ENCODE peak calls at places on chromosomes 11 and 22, in four cellular contexts. A, Y, H and R are unnamed samples.

GRCh38 chr22:37243402-37244113 is 511 bp downstream of the RAC2 start:
- DNase-seq in A (no peak), Y (no peak), H (no peak), R (no peak)

GRCh38 chr11:99316761-99317475 is 296.2 kb downstream of the CNTN5 start:
- DNase-seq in H (no peak), A (no peak), Y (no peak), R (no peak)

GRCh38 chr11:7019500-7020182 is 505 bp downstream of the ZNF214 start:
- DNase-seq in H (peak), Y (peak), A (no peak), R (no peak)

GRCh38 chr11:75028321-75029097 is 39.8 kb downstream of the NEU3 start:
- DNase-seq in Y (peak), A (no peak), H (peak), R (no peak)

GRCh38 chr11:2677127-2677526 is 22.7 kb downstream of the KCNQ1OT1 start:
- DNase-seq in Y (no peak), H (no peak), A (no peak), R (no peak)

GRCh38 chr22:24159650-24160049 is 21.6 kb upstream of the SUSD2 start:
- DNase-seq in H (no peak), Y (no peak), A (no peak), R (no peak)

GRCh38 chr11:3375552-3375951 is 3.4 kb downstream of the ZNF195 start:
- DNase-seq in H (no peak), Y (no peak), A (no peak), R (no peak)

GRCh38 chr11:88552377-88553029 is 215.0 kb upstream of the CTSC start:
- DNase-seq in H (peak), A (peak), Y (peak), R (peak)

GRCh38 chr11:80727315-80727714 is 1286.5 kb upstream of the TENM4 start:
- DNase-seq in A (peak), Y (peak), H (peak), R (no peak)

GRCh38 chr11:102806296-102806695 is 8.3 kb upstream of the MMP1 start:
- DNase-seq in Y (no peak), H (no peak), A (no peak), R (no peak)

GRCh38 chr11:57313788-57314135 is 11.0 kb downstream of the TNKS1BP1 start:
- DNase-seq in H (no peak), Y (no peak), A (no peak), R (no peak)

GRCh38 chr11:121499405-121499804 is 46.6 kb upstream of the SORL1-AS1 start:
- DNase-seq in H (no peak), A (no peak), Y (no peak), R (no peak)

GRCh38 chr11:123448798-123449197 is 18.7 kb downstream of the GRAMD1B start:
- DNase-seq in Y (no peak), A (no peak), H (no peak), R (no peak)

GRCh38 chr11:22472306-22472705 is 134.1 kb downstream of the SLC17A6 start:
- DNase-seq in A (no peak), H (peak), Y (no peak), R (peak)

GRCh38 chr22:36636916-36637315 is 66.6 kb downstream of the CACNG2 start:
- DNase-seq in H (peak), Y (no peak), A (no peak), R (no peak)

GRCh38 chr11:119641991-119642745 is 86.8 kb downstream of the NECTIN1 start:
- DNase-seq in Y (no peak), H (no peak), A (no peak), R (no peak)

GRCh38 chr22:46649176-46650077 is 29.2 kb downstream of the GRAMD4 start:
- DNase-seq in Y (no peak), H (no peak), A (no peak), R (no peak)

GRCh38 chr11:46555269-46556054 is 38.4 kb downstream of the AMBRA1 start:
- DNase-seq in A (no peak), H (no peak), Y (no peak), R (no peak)

GRCh38 chr11:848988-849824 is 6.6 kb downstream of the TSPAN4 start:
- DNase-seq in Y (peak), A (no peak), H (peak), R (no peak)

GRCh38 chr11:33375688-33376311 is 118.6 kb downstream of the HIPK3 start:
- DNase-seq in H (peak), A (peak), Y (peak), R (no peak)

GRCh38 chr22:31829505-31829904 is 75.7 kb downstream of the DEPDC5 start:
- DNase-seq in Y (no peak), H (no peak), A (no peak), R (peak)

GRCh38 chr22:36368359-36368983 is 19.3 kb downstream of the MYH9 start:
- DNase-seq in Y (no peak), A (peak), H (peak), R (peak)

GRCh38 chr11:112128483-112129121 is 35.3 kb downstream of the IL18 start:
- DNase-seq in Y (no peak), A (no peak), H (no peak), R (peak)

GRCh38 chr11:55707029-55707428 is 45.0 kb downstream of the OR4C6 start:
- DNase-seq in H (no peak), A (no peak), Y (no peak), R (peak)

GRCh38 chr22:37860796-37861421 is 11.7 kb downstream of the EIF3L start:
- DNase-seq in H (no peak), Y (no peak), A (no peak), R (no peak)

GRCh38 chr11:65013130-65013691 is 749 bp upstream of the ARL2 start:
- DNase-seq in H (no peak), Y (peak), A (no peak), R (peak)

GRCh38 chr11:727281-727701 is 20.0 kb upstream of the TALDO1 start:
- DNase-seq in A (no peak), H (no peak), Y (no peak), R (no peak)

GRCh38 chr11:48005878-48006277 is 25.5 kb downstream of the PTPRJ start:
- DNase-seq in Y (no peak), A (peak), H (no peak), R (no peak)

GRCh38 chr11:72641900-72642814 is 32.1 kb downstream of the PDE2A start:
- DNase-seq in Y (peak), A (no peak), H (peak), R (peak)

GRCh38 chr11:72637926-72638325 is 36.3 kb downstream of the PDE2A start:
- DNase-seq in Y (no peak), H (no peak), A (no peak), R (no peak)

GRCh38 chr11:72641522-72641899 is 32.7 kb downstream of the PDE2A start:
- DNase-seq in A (no peak), Y (no peak), H (no peak), R (no peak)

GRCh38 chr11:72637198-72637597 is 37.0 kb downstream of the PDE2A start:
- DNase-seq in H (no peak), Y (no peak), A (no peak), R (no peak)

GRCh38 chr11:72639475-72640375 is 34.5 kb downstream of the PDE2A start:
- DNase-seq in Y (no peak), A (no peak), H (no peak), R (no peak)
- H3K27ac ChIP-seq in Y (no peak), A (no peak), H (no peak), R (no peak)

DNA sequence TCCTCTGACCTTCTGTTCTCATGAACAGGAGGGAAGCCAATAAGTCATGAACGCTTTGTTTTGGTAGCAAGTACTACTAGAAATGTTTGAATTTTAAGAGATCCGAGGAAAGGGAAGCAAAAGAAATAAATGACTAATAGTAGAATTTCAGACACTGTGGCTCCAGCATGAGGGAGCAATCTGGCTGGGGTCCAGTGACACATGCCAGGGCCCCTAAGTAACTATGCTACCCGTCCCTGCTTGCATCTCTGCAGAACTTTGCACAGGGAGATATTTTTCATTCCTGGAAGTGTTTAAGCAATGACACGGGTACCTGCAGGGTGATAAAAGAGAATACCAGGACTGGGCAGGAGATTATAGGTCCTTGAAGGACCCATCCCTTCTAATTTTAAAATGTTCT is 7.3 kb upstream of the ADAMTS8 start:
- DNase-seq in A (no peak), H (no peak), Y (no peak), R (peak)
- H3K4me2 ChIP-seq in A (no peak), H (no peak), Y (no peak), R (no peak)

GRCh38 chr11:83156996-83157754 is at the start of gene PCF11:
- DNase-seq in H (no peak), A (no peak), Y (peak), R (no peak)
- H3K18ac ChIP-seq in H (peak), A (peak), Y (peak), R (peak)

GRCh38 chr11:70397336-70397982 is 870 bp upstream of the CTTN start:
- DNase-seq in H (peak), A (no peak), Y (peak), R (no peak)
- H3K27ac ChIP-seq in H (no peak), A (no peak), Y (peak), R (no peak)

GRCh38 chr11:134916829-134917228 is 504.8 kb upstream of the B3GAT1 start:
- DNase-seq in H (no peak), A (no peak), Y (no peak), R (no peak)
- H3K4me2 ChIP-seq in H (no peak), A (no peak), Y (no peak), R (no peak)

GRCh38 chr11:61978703-61979661 is 11.5 kb upstream of the FTH1 start:
- DNase-seq in H (no peak), Y (no peak), A (no peak), R (peak)
- H3K18ac ChIP-seq in H (no peak), Y (no peak), A (peak), R (no peak)